ENCODE peak calls at places on chromosomes 7 and 10, in eight cellular contexts. C is adrenal gland; P is heart left ventricle; G is central memory CD8-positive, alpha-beta T cell; L is colonic mucosa; B is astrocyte of the hippocampus; W is uterus; M is EH. D is an unnamed sample.

GRCh38 chr10:970311-971149 is 17.7 kb upstream of the GTPBP4 start:
- DNase-seq in M (peak), W (no peak), P (no peak), L (peak), B (no peak), C (peak), G (no peak), D (no peak)

GRCh38 chr7:151742713-151743480 is 134.0 kb downstream of the PRKAG2 start:
- DNase-seq in P (no peak), W (no peak), G (no peak), B (peak), L (no peak), C (no peak), M (peak), D (no peak)

GRCh38 chr10:34475222-34475621 is 339.9 kb downstream of the PARD3 start:
- DNase-seq in G (no peak), P (no peak), L (no peak), W (no peak), C (no peak), B (no peak), M (peak), D (no peak)

GRCh38 chr7:57425969-57426628 is 23.9 kb upstream of the ZNF716 start:
- DNase-seq in M (no peak), W (no peak), B (no peak), C (no peak), G (no peak), L (no peak), P (no peak), D (no peak)

GRCh38 chr7:6462094-6462493 is 14.3 kb upstream of the DAGLB start:
- DNase-seq in L (no peak), W (no peak), B (peak), M (peak), G (no peak), C (no peak), P (no peak), D (no peak)

GRCh38 chr10:53361936-53362335 is 589.4 kb upstream of the MBL2 start:
- DNase-seq in P (no peak), L (no peak), M (no peak), B (no peak), C (no peak), G (no peak), W (no peak), D (no peak)

GRCh38 chr7:18694484-18694883 is 198.9 kb downstream of the HDAC9 start:
- DNase-seq in L (no peak), C (no peak), G (no peak), W (no peak), M (no peak), B (no peak), P (no peak), D (no peak)

GRCh38 chr7:26307226-26307625 is 15.6 kb downstream of the SNX10 start:
- DNase-seq in C (peak), B (peak), M (no peak), L (no peak), P (no peak), G (no peak), W (peak), D (no peak)

GRCh38 chr7:93736970-93737369 is 153.6 kb downstream of the TFPI2 start:
- DNase-seq in B (peak), G (no peak), C (no peak), M (no peak), P (no peak), L (no peak), W (no peak), D (no peak)

GRCh38 chr7:5470721-5471311 is 47.2 kb upstream of the TNRC18 start:
- DNase-seq in C (peak), P (peak), B (peak), G (no peak), L (no peak), M (no peak), W (peak), D (no peak)

GRCh38 chr10:106555599-106555998 is 608.9 kb downstream of the SORCS1 start:
- DNase-seq in W (no peak), P (no peak), B (no peak), G (no peak), C (no peak), L (no peak), M (peak), D (no peak)

GRCh38 chr10:44864042-44864436 is 47.1 kb upstream of the TMEM72 start:
- DNase-seq in W (peak), C (no peak), L (peak), G (no peak), P (no peak), M (no peak), B (peak), D (no peak)

GRCh38 chr7:114345494-114345893 is 69.1 kb upstream of the FOXP2 start:
- DNase-seq in G (no peak), C (no peak), L (no peak), B (peak), M (no peak), P (no peak), W (no peak), D (no peak)

GRCh38 chr7:131390275-131390674 is 62.6 kb downstream of the MKLN1 start:
- DNase-seq in L (no peak), P (no peak), M (no peak), W (no peak), B (no peak), G (no peak), C (no peak), D (no peak)

GRCh38 chr7:6831018-6831725 is 5.1 kb upstream of the CCZ1B start:
- DNase-seq in L (no peak), C (no peak), P (no peak), B (no peak), G (no peak), W (no peak), M (no peak), D (no peak)

GRCh38 chr10:132133449-132134291 is 53.1 kb upstream of the DPYSL4 start:
- DNase-seq in B (no peak), L (no peak), C (no peak), M (no peak), P (peak), W (no peak), G (no peak), D (no peak)

GRCh38 chr10:86815035-86815617 is 58.7 kb downstream of the BMPR1A start:
- DNase-seq in C (no peak), B (no peak), P (no peak), G (no peak), L (no peak), W (no peak), M (peak), D (no peak)

GRCh38 chr7:144821069-144821468 is 14.8 kb downstream of the TPK1 start:
- DNase-seq in G (no peak), B (no peak), L (no peak), C (no peak), P (no peak), W (no peak), M (no peak), D (no peak)

GRCh38 chr7:22660293-22660692 is 66.7 kb upstream of the IL6 start:
- DNase-seq in C (no peak), L (no peak), G (no peak), B (no peak), M (peak), P (no peak), W (no peak), D (no peak)

GRCh38 chr10:127346604-127347003 is 150.2 kb upstream of the INSYN2A start:
- DNase-seq in B (no peak), W (no peak), C (no peak), P (no peak), M (no peak), L (no peak), G (no peak), D (no peak)

GRCh38 chr10:78331391-78331922 is 297.8 kb downstream of the RPS24 start:
- DNase-seq in C (no peak), B (peak), L (no peak), W (peak), G (peak), M (peak), P (no peak), D (no peak)

GRCh38 chr7:98795741-98796493 is 73.9 kb downstream of the TMEM130 start:
- DNase-seq in M (no peak), W (no peak), P (no peak), B (no peak), L (no peak), C (no peak), G (no peak), D (no peak)

GRCh38 chr10:27485986-27486385 is 18.1 kb upstream of the RAB18 start:
- DNase-seq in L (no peak), W (no peak), C (no peak), P (no peak), M (no peak), B (no peak), G (no peak), D (no peak)

GRCh38 chr7:132206594-132206993 is 369.7 kb downstream of the PLXNA4 start:
- DNase-seq in P (no peak), M (no peak), B (no peak), C (no peak), W (no peak), G (no peak), L (no peak), D (no peak)

GRCh38 chr7:137423321-137423720 is 79.8 kb upstream of the PTN start:
- DNase-seq in G (no peak), W (no peak), M (peak), B (peak), L (no peak), P (no peak), C (no peak), D (no peak)

GRCh38 chr10:132443605-132443997 is 46.6 kb downstream of the PWWP2B start:
- DNase-seq in B (peak), G (peak), P (peak), C (peak), W (no peak), M (peak), L (no peak), D (peak)

GRCh38 chr10:6737080-6737641 is 157.1 kb upstream of the PRKCQ start:
- DNase-seq in P (no peak), B (peak), L (no peak), C (no peak), M (peak), W (no peak), G (no peak), D (no peak)

GRCh38 chr7:30757343-30757695 is 5.4 kb downstream of the INMT start:
- DNase-seq in W (no peak), B (no peak), C (no peak), M (no peak), L (no peak), P (no peak), G (no peak), D (no peak)

GRCh38 chr10:44306147-44306710 is 78.7 kb downstream of the CXCL12 start:
- DNase-seq in B (peak), G (no peak), W (no peak), L (no peak), P (no peak), M (peak), C (no peak), D (no peak)

GRCh38 chr7:63046612-63047011 is 952.0 kb upstream of the ZNF722 start:
- DNase-seq in P (no peak), M (no peak), W (no peak), G (no peak), L (no peak), B (no peak), C (no peak), D (no peak)

GRCh38 chr10:9075420-9075819 is 1020.9 kb downstream of the GATA3 start:
- DNase-seq in W (no peak), B (peak), L (no peak), M (no peak), G (no peak), C (no peak), P (no peak), D (no peak)

GRCh38 chr10:107163904-107164861 is at the start of gene SORCS1:
- DNase-seq in L (peak), G (no peak), M (no peak), P (peak), W (peak), C (no peak), B (peak), D (no peak)

GRCh38 chr7:6234384-6234783 is 38.0 kb downstream of the CYTH3 start:
- DNase-seq in P (no peak), B (no peak), C (no peak), M (no peak), G (no peak), L (no peak), W (no peak), D (no peak)

GRCh38 chr7:3415730-3416366 is 114.8 kb downstream of the SDK1 start:
- DNase-seq in P (no peak), G (no peak), B (no peak), L (no peak), M (no peak), C (no peak), W (no peak), D (no peak)